ENCODE peak calls at places on chromosome 4, in seven cellular contexts. U is GM12878, H is transverse colon, T is A549, R is ovary, K is K562, S is suprapubic skin. C is an unnamed sample.

GRCh38 chr4:128862608-128863313 is 53.3 kb downstream of the JADE1 start:
- DNase-seq in S (no peak), R (no peak), U (peak), K (no peak), T (peak), H (no peak), C (no peak)

GRCh38 chr4:90419124-90419711 is 292.0 kb downstream of the CCSER1 start:
- DNase-seq in K (peak), T (peak), R (no peak), U (no peak), H (no peak), S (no peak), C (no peak)

GRCh38 chr4:23365086-23365485 is 524.8 kb downstream of the PPARGC1A start:
- DNase-seq in U (no peak), T (no peak), S (no peak), R (no peak), H (no peak), K (no peak), C (no peak)

GRCh38 chr4:84965558-84966381 is 720 bp downstream of the WDFY3 start:
- DNase-seq in S (peak), H (peak), R (peak), T (peak), U (no peak), K (peak), C (no peak)

GRCh38 chr4:59671037-59671436 is 1529.1 kb upstream of the ADGRL3 start:
- DNase-seq in K (no peak), R (no peak), T (no peak), U (no peak), S (no peak), H (no peak), C (no peak)

GRCh38 chr4:74632634-74633033 is 161.7 kb downstream of the BTC start:
- DNase-seq in K (peak), H (peak), S (no peak), T (peak), R (no peak), U (no peak), C (peak)

GRCh38 chr4:137070614-137071013 is 461.7 kb downstream of the PCDH18 start:
- DNase-seq in R (no peak), K (no peak), S (no peak), T (no peak), U (no peak), H (no peak), C (no peak)

GRCh38 chr4:108045687-108046024 is 56.0 kb downstream of the HADH start:
- DNase-seq in H (no peak), K (peak), T (no peak), R (no peak), U (no peak), S (no peak), C (no peak)

GRCh38 chr4:42151568-42152506 is 618 bp downstream of the BEND4 start:
- DNase-seq in U (no peak), T (no peak), H (peak), S (no peak), K (no peak), R (no peak), C (no peak)

GRCh38 chr4:99436462-99436861 is 1.3 kb upstream of the ADH7 start:
- DNase-seq in T (no peak), U (no peak), S (no peak), K (no peak), R (no peak), H (no peak), C (no peak)

GRCh38 chr4:180058731-180059215 is 2184.4 kb upstream of the TENM3 start:
- DNase-seq in U (no peak), R (no peak), K (peak), S (no peak), H (peak), T (peak), C (no peak)

GRCh38 chr4:107838138-107838618 is 13.4 kb downstream of the SGMS2 start:
- DNase-seq in R (no peak), T (no peak), H (no peak), U (no peak), S (no peak), K (no peak), C (no peak)

GRCh38 chr4:153517159-153517558 is 51.0 kb downstream of the TMEM131L start:
- DNase-seq in T (no peak), H (no peak), U (no peak), R (no peak), S (no peak), K (no peak), C (no peak)

GRCh38 chr4:112085156-112086035 is 59.9 kb upstream of the FAM241A start:
- DNase-seq in T (peak), S (no peak), U (no peak), R (no peak), H (no peak), K (no peak), C (no peak)

GRCh38 chr4:113502476-113502875 is 259.1 kb downstream of the CAMK2D start:
- DNase-seq in T (no peak), K (no peak), S (no peak), H (no peak), R (no peak), U (no peak), C (no peak)

GRCh38 chr4:147578057-147578476 is 39.1 kb upstream of the TMEM184C start:
- DNase-seq in H (no peak), K (no peak), S (no peak), T (peak), U (no peak), R (peak), C (no peak)

GRCh38 chr4:105520819-105521790 is 31.3 kb upstream of the ARHGEF38 start:
- DNase-seq in T (peak), H (peak), R (no peak), U (peak), S (no peak), K (peak), C (no peak)

GRCh38 chr4:170138580-170139194 is 48.9 kb upstream of the AADAT start:
- DNase-seq in K (peak), H (peak), T (peak), U (peak), S (no peak), R (peak), C (peak)

GRCh38 chr4:73698217-73698616 is 42.2 kb upstream of the CXCL8 start:
- DNase-seq in R (no peak), U (no peak), T (no peak), K (no peak), H (no peak), S (no peak), C (no peak)

GRCh38 chr4:6963139-6963611 is 53.5 kb downstream of the TBC1D14 start:
- DNase-seq in H (no peak), U (no peak), S (peak), R (no peak), T (no peak), K (no peak), C (no peak)

GRCh38 chr4:173436149-173436579 is 37.2 kb upstream of the SCRG1 start:
- DNase-seq in U (no peak), T (no peak), S (no peak), H (no peak), R (no peak), K (no peak), C (no peak)

GRCh38 chr4:96654045-96654444 is 814.2 kb downstream of the PDHA2 start:
- DNase-seq in U (no peak), R (no peak), S (no peak), K (no peak), H (no peak), T (no peak), C (no peak)

GRCh38 chr4:126627255-126627654 is 1005.5 kb upstream of the INTU start:
- DNase-seq in T (peak), K (peak), S (no peak), R (no peak), H (no peak), U (no peak), C (no peak)

GRCh38 chr4:40564815-40565505 is 64.7 kb downstream of the RBM47 start:
- DNase-seq in K (no peak), T (no peak), H (no peak), R (no peak), U (no peak), S (no peak), C (no peak)

GRCh38 chr4:1795304-1796195 is 2.5 kb downstream of the FGFR3 start:
- DNase-seq in U (no peak), T (no peak), R (no peak), H (peak), S (no peak), K (peak), C (no peak)
- H3K4me3 ChIP-seq in U (no peak), T (peak), R (peak), H (peak), S (peak), K (peak), C (peak)

GRCh38 chr4:53461244-53461643 is 83.8 kb downstream of the FIP1L1 start:
- DNase-seq in K (no peak), S (no peak), H (no peak), T (no peak), U (no peak), R (no peak), C (no peak)
- TF ChIP-seq EP300 in K (no peak), S (no peak), H (no peak), T (no peak), U (no peak), R (no peak), C (no peak)

DNA sequence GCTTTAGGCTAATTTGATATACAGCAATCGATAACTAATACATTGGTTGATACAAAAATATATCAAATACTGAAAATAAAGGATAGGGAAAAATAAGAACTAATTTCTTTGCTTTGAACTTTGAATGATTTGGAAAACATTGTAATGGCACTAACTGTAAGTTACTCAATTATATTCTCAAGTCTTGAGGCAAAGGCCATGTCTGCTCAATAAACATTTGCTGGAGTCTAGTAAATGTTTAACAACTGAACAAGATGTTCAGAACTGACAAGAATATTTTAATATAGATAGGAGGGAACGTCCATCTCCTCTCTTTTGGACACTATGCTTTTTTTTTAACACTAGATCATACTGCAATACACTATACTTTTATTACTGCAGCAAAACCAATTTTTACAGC is 76.3 kb downstream of the PRSS12 start:
- DNase-seq in R (no peak), T (no peak), U (no peak), S (no peak), K (no peak), H (no peak), C (no peak)
- H3K27ac ChIP-seq in R (no peak), T (no peak), U (no peak), S (no peak), K (no peak), H (peak), C (no peak)

GRCh38 chr4:87030606-87031441 is 96.0 kb downstream of the AFF1 start:
- DNase-seq in T (no peak), S (no peak), R (no peak), K (peak), U (no peak), H (no peak), C (no peak)
- H3K4me3 ChIP-seq in T (no peak), S (no peak), R (peak), K (no peak), U (no peak), H (no peak), C (no peak)

GRCh38 chr4:78397292-78397630 is 154.3 kb upstream of the ANXA3 start:
- DNase-seq in R (no peak), U (no peak), H (no peak), T (no peak), S (no peak), K (no peak), C (no peak)

GRCh38 chr4:78395642-78396041 is 155.9 kb upstream of the ANXA3 start:
- DNase-seq in H (no peak), S (no peak), R (no peak), U (no peak), T (no peak), K (no peak), C (no peak)

GRCh38 chr4:78396613-78397291 is 154.8 kb upstream of the ANXA3 start:
- DNase-seq in U (no peak), S (no peak), R (no peak), H (no peak), K (no peak), T (no peak), C (no peak)
- TF ChIP-seq EP300 in U (no peak), S (no peak), R (no peak), H (no peak), K (no peak), T (no peak), C (no peak)

GRCh38 chr4:15010038-15010585 is 7.8 kb downstream of the CPEB2 start:
- DNase-seq in S (no peak), H (no peak), U (no peak), K (peak), T (peak), R (no peak), C (no peak)
- H3K27ac ChIP-seq in S (no peak), H (peak), U (no peak), K (no peak), T (peak), R (no peak), C (no peak)

GRCh38 chr4:2793920-2794706 is 1.2 kb downstream of the SH3BP2 start:
- DNase-seq in U (no peak), R (peak), S (peak), H (peak), T (peak), K (peak), C (no peak)
- H3K4me3 ChIP-seq in U (peak), R (peak), S (peak), H (peak), T (peak), K (peak), C (peak)